ENCODE peak calls at places on chromosome 11, in nine cellular contexts. D is DMS153; H is HEK293T; X is stimulated activated CD8-positive, alpha-beta memory T cell treated with anti-CD3 and anti-CD28 coated beads, Interleukin-4, amount 100 ng/mL, for 4 hours; Y is NCI-H510A; L is AG09319; R is CD4-positive, alpha-beta memory T cell; M is HAP-1; F is naive thymus-derived CD8-positive, alpha-beta T cell. N is an unnamed sample.

GRCh38 chr11:75356613-75357012 is 5.2 kb upstream of the ARRB1 start:
- DNase-seq in L (no peak), X (no peak), F (no peak), M (no peak), H (no peak), R (no peak), D (no peak), Y (no peak), N (no peak)

GRCh38 chr11:57069942-57070341 is 81.2 kb downstream of the OR5AK2 start:
- DNase-seq in X (no peak), H (no peak), Y (no peak), F (no peak), M (no peak), D (no peak), R (no peak), L (no peak), N (no peak)

GRCh38 chr11:34926101-34926830 is 9.8 kb downstream of the PDHX start:
- DNase-seq in M (no peak), H (peak), L (no peak), F (peak), X (no peak), R (peak), Y (no peak), D (peak), N (peak)

GRCh38 chr11:95089620-95090542 is at the start of gene ENDOD1:
- DNase-seq in L (no peak), H (peak), D (peak), F (peak), M (peak), X (peak), Y (peak), R (peak), N (no peak)

GRCh38 chr11:59680287-59681154 is 11.7 kb upstream of the PATL1 start:
- DNase-seq in D (peak), H (peak), R (peak), X (peak), M (peak), L (peak), F (peak), Y (peak), N (peak)

GRCh38 chr11:130211781-130212401 is 52.3 kb downstream of the ST14 start:
- DNase-seq in H (no peak), D (no peak), Y (no peak), M (no peak), L (no peak), R (no peak), X (no peak), F (no peak), N (no peak)

GRCh38 chr11:23310276-23310675 is 450.0 kb upstream of the CCDC179 start:
- DNase-seq in M (no peak), R (no peak), Y (no peak), D (no peak), L (no peak), H (no peak), F (no peak), X (no peak), N (no peak)

GRCh38 chr11:131746201-131746600 is 375.8 kb downstream of the NTM start:
- DNase-seq in F (no peak), Y (no peak), L (no peak), H (no peak), X (no peak), M (no peak), D (no peak), R (no peak), N (no peak)

GRCh38 chr11:119692547-119692834 is 36.5 kb downstream of the NECTIN1 start:
- DNase-seq in H (no peak), X (no peak), M (no peak), R (no peak), F (no peak), L (no peak), D (no peak), Y (no peak), N (no peak)

GRCh38 chr11:132648841-132649240 is 883.5 kb downstream of the OPCML start:
- DNase-seq in R (no peak), Y (no peak), D (no peak), L (no peak), H (no peak), X (no peak), F (no peak), M (no peak), N (no peak)

GRCh38 chr11:62612366-62613274 is at the start of the genes EML3 and ROM1:
- DNase-seq in F (peak), R (peak), H (peak), M (peak), D (peak), Y (peak), L (peak), X (peak), N (no peak)

GRCh38 chr11:980438-981365 is 55.0 kb downstream of the AP2A2 start:
- DNase-seq in X (no peak), R (no peak), F (no peak), Y (no peak), M (no peak), L (no peak), D (no peak), H (no peak), N (no peak)

GRCh38 chr11:65353376-65353775 is 1.2 kb upstream of the TIGD3 start:
- DNase-seq in H (no peak), Y (no peak), D (no peak), R (no peak), L (no peak), F (no peak), X (no peak), M (no peak), N (no peak)